ENCODE peak calls at places on chromosomes 11 and 22, in eight cellular contexts. Q is KBM-7; S is activated naive CD4-positive, alpha-beta T cell; F is IMR-90; Z is CD4-positive, alpha-beta memory T cell; J is activated T-cell treated with anti-CD3 and anti-CD28 coated beads, Interleukin-2, amount 50 U/mL, for 72 hours; Y is HS-5; E is NCI-H187. R is an unnamed sample.
A peak's percentile ranks its signal among the peaks of the same experiment; 100 is the strongest.

GRCh38 chr11:35794850-35795249 is 132.3 kb downstream of the TRIM44 start:
- DNase-seq in Q (no peak), S (no peak), F (peak; percentile 88), Z (no peak), J (no peak), Y (peak; percentile 33), E (no peak), R (no peak)

GRCh38 chr11:71246559-71246958 is 5.8 kb downstream of the SHANK2 start:
- DNase-seq in Q (no peak), S (no peak), F (no peak), Z (no peak), J (no peak), Y (no peak), E (no peak), R (no peak)

GRCh38 chr11:35177370-35177769 is 38.4 kb downstream of the CD44 start:
- DNase-seq in Q (no peak), S (no peak), F (peak; percentile 68), Z (peak; percentile 61), J (peak; percentile 62), Y (no peak), E (no peak), R (no peak)

GRCh38 chr11:13227676-13228255 is 49.8 kb upstream of the BMAL1 start:
- DNase-seq in Q (no peak), S (no peak), F (no peak), Z (no peak), J (no peak), Y (no peak), E (no peak), R (no peak)

GRCh38 chr11:96145163-96145585 is 197.8 kb downstream of the MAML2 start:
- DNase-seq in Q (no peak), S (no peak), F (no peak), Z (no peak), J (no peak), Y (no peak), E (no peak), R (no peak)

GRCh38 chr22:31646186-31647019 is 15.6 kb downstream of the PISD start:
- DNase-seq in Q (no peak), S (no peak), F (peak; percentile 100), Z (no peak), J (peak; percentile 51), Y (peak; percentile 92), E (no peak), R (peak; percentile 99)

GRCh38 chr22:19177164-19178064 is 1.1 kb downstream of the SLC25A1 start:
- DNase-seq in Q (no peak), S (no peak), F (no peak), Z (no peak), J (no peak), Y (no peak), E (no peak), R (no peak)

GRCh38 chr22:37749223-37749622 is 52.4 kb downstream of the TRIOBP start:
- DNase-seq in Q (no peak), S (no peak), F (no peak), Z (no peak), J (no peak), Y (no peak), E (no peak), R (no peak)

GRCh38 chr11:122101625-122102291 is 14.3 kb downstream of the BLID start:
- DNase-seq in Q (no peak), S (no peak), F (peak; percentile 85), Z (no peak), J (no peak), Y (no peak), E (peak; percentile 76), R (peak; percentile 32)

GRCh38 chr11:16607675-16608644 is 130.5 kb upstream of the C11orf58 start:
- DNase-seq in Q (no peak), S (no peak), F (peak; percentile 89), Z (no peak), J (no peak), Y (no peak), E (no peak), R (no peak)

GRCh38 chr11:1568451-1568911 is 3.6 kb downstream of the DUSP8 start:
- DNase-seq in Q (no peak), S (no peak), F (no peak), Z (peak; percentile 78), J (no peak), Y (no peak), E (no peak), R (no peak)

GRCh38 chr22:37425800-37426531 is 1.3 kb downstream of the ELFN2 start:
- DNase-seq in Q (peak; percentile 28), S (no peak), F (peak; percentile 45), Z (no peak), J (no peak), Y (no peak), E (no peak), R (no peak)

GRCh38 chr11:83054904-83055380 is 16.8 kb downstream of the RAB30 start:
- DNase-seq in Q (no peak), S (no peak), F (no peak), Z (no peak), J (no peak), Y (no peak), E (no peak), R (no peak)

GRCh38 chr11:82858133-82858532 is 42.1 kb downstream of the PRCP start:
- DNase-seq in Q (no peak), S (no peak), F (no peak), Z (no peak), J (no peak), Y (no peak), E (no peak), R (no peak)

GRCh38 chr11:128324531-128325141 is 262.7 kb downstream of the ETS1 start:
- DNase-seq in Q (no peak), S (peak; percentile 45), F (no peak), Z (peak; percentile 97), J (peak; percentile 82), Y (no peak), E (no peak), R (no peak)

GRCh38 chr22:25166266-25167056 is 33.2 kb upstream of the CRYBB3 start:
- DNase-seq in Q (no peak), S (no peak), F (no peak), Z (no peak), J (no peak), Y (no peak), E (no peak), R (no peak)

GRCh38 chr11:79396674-79397073 is 44.2 kb downstream of the TENM4 start:
- DNase-seq in Q (no peak), S (no peak), F (peak; percentile 23), Z (no peak), J (no peak), Y (no peak), E (no peak), R (no peak)

GRCh38 chr11:78499971-78500370 is 74.7 kb downstream of the NARS2 start:
- DNase-seq in Q (no peak), S (no peak), F (peak; percentile 52), Z (no peak), J (no peak), Y (no peak), E (no peak), R (no peak)

GRCh38 chr22:41565403-41566054 is 4.7 kb downstream of the CSDC2 start:
- DNase-seq in Q (peak; percentile 18), S (no peak), F (peak; percentile 89), Z (no peak), J (peak; percentile 49), Y (peak; percentile 72), E (no peak), R (no peak)

GRCh38 chr11:22342599-22343138 is 4.5 kb downstream of the SLC17A6 start:
- DNase-seq in Q (no peak), S (no peak), F (no peak), Z (no peak), J (no peak), Y (no peak), E (no peak), R (no peak)

GRCh38 chr11:130369713-130370112 is 55.0 kb upstream of the ZBTB44 start:
- DNase-seq in Q (no peak), S (no peak), F (no peak), Z (no peak), J (no peak), Y (no peak), E (no peak), R (no peak)

GRCh38 chr11:107251298-107251697 is 206.3 kb downstream of the CWF19L2 start:
- DNase-seq in Q (no peak), S (no peak), F (no peak), Z (no peak), J (no peak), Y (no peak), E (no peak), R (no peak)

GRCh38 chr11:58780578-58780977 is 48.8 kb upstream of the GLYAT start:
- DNase-seq in Q (no peak), S (no peak), F (no peak), Z (no peak), J (no peak), Y (no peak), E (no peak), R (no peak)

GRCh38 chr11:128669491-128669890 is 24.4 kb upstream of the FLI1 start:
- DNase-seq in Q (no peak), S (no peak), F (peak; percentile 52), Z (no peak), J (no peak), Y (peak; percentile 34), E (no peak), R (no peak)

GRCh38 chr11:74672956-74673895 is 58.0 kb downstream of the CHRDL2 start:
- DNase-seq in Q (no peak), S (no peak), F (peak; percentile 100), Z (no peak), J (no peak), Y (peak; percentile 97), E (no peak), R (peak; percentile 83)